ENCODE peak calls at places on chromosome 11, in seven cellular contexts. One of them, this sample, is unnamed.

GRCh38 chr11:69562816-69563215 is 78.1 kb upstream of the CCND1 start:
- DNase-seq in NCI-H345: no peak
- DNase-seq in stimulated activated CD8-positive, alpha-beta memory T cell treated with anti-CD3 and anti-CD28 coated beads, Interleukin-15, amount 100 ng/mL, for 24 hours: no peak
- DNase-seq in left kidney: no peak
- DNase-seq in IMR-90: no peak
- DNase-seq in iris pigment epithelial cell: no peak
- DNase-seq in WERI-Rb-1: no peak
- DNase-seq in this sample: no peak

GRCh38 chr11:122709042-122709760 is 53.7 kb downstream of the UBASH3B start:
- DNase-seq in NCI-H345: no peak
- DNase-seq in stimulated activated CD8-positive, alpha-beta memory T cell treated with anti-CD3 and anti-CD28 coated beads, Interleukin-15, amount 100 ng/mL, for 24 hours: no peak
- DNase-seq in left kidney: no peak
- DNase-seq in IMR-90: peak
- DNase-seq in iris pigment epithelial cell: peak
- DNase-seq in WERI-Rb-1: no peak
- DNase-seq in this sample: no peak

GRCh38 chr11:75934851-75935250 is 119.8 kb downstream of the UVRAG start:
- DNase-seq in NCI-H345: no peak
- DNase-seq in stimulated activated CD8-positive, alpha-beta memory T cell treated with anti-CD3 and anti-CD28 coated beads, Interleukin-15, amount 100 ng/mL, for 24 hours: no peak
- DNase-seq in left kidney: no peak
- DNase-seq in IMR-90: no peak
- DNase-seq in iris pigment epithelial cell: no peak
- DNase-seq in WERI-Rb-1: no peak
- DNase-seq in this sample: no peak

GRCh38 chr11:71283960-71284359 is 31.6 kb upstream of the SHANK2 start:
- DNase-seq in NCI-H345: peak
- DNase-seq in stimulated activated CD8-positive, alpha-beta memory T cell treated with anti-CD3 and anti-CD28 coated beads, Interleukin-15, amount 100 ng/mL, for 24 hours: no peak
- DNase-seq in left kidney: peak
- DNase-seq in IMR-90: no peak
- DNase-seq in iris pigment epithelial cell: no peak
- DNase-seq in WERI-Rb-1: no peak
- DNase-seq in this sample: no peak

GRCh38 chr11:71223671-71224660 is 28.4 kb downstream of the SHANK2 start:
- DNase-seq in NCI-H345: no peak
- DNase-seq in stimulated activated CD8-positive, alpha-beta memory T cell treated with anti-CD3 and anti-CD28 coated beads, Interleukin-15, amount 100 ng/mL, for 24 hours: no peak
- DNase-seq in left kidney: no peak
- DNase-seq in IMR-90: no peak
- DNase-seq in iris pigment epithelial cell: no peak
- DNase-seq in WERI-Rb-1: no peak
- DNase-seq in this sample: no peak

GRCh38 chr11:65305501-65306268 is 9.0 kb upstream of the CDC42EP2 start:
- DNase-seq in NCI-H345: no peak
- DNase-seq in stimulated activated CD8-positive, alpha-beta memory T cell treated with anti-CD3 and anti-CD28 coated beads, Interleukin-15, amount 100 ng/mL, for 24 hours: no peak
- DNase-seq in left kidney: no peak
- DNase-seq in IMR-90: peak
- DNase-seq in iris pigment epithelial cell: peak
- DNase-seq in WERI-Rb-1: no peak
- DNase-seq in this sample: no peak

GRCh38 chr11:97977726-97978125 is 1043.0 kb upstream of the CNTN5 start:
- DNase-seq in NCI-H345: no peak
- DNase-seq in stimulated activated CD8-positive, alpha-beta memory T cell treated with anti-CD3 and anti-CD28 coated beads, Interleukin-15, amount 100 ng/mL, for 24 hours: no peak
- DNase-seq in left kidney: no peak
- DNase-seq in IMR-90: no peak
- DNase-seq in iris pigment epithelial cell: no peak
- DNase-seq in WERI-Rb-1: no peak
- DNase-seq in this sample: no peak

GRCh38 chr11:92837595-92837994 is 131.9 kb upstream of the MTNR1B start:
- DNase-seq in NCI-H345: peak
- DNase-seq in stimulated activated CD8-positive, alpha-beta memory T cell treated with anti-CD3 and anti-CD28 coated beads, Interleukin-15, amount 100 ng/mL, for 24 hours: no peak
- DNase-seq in left kidney: no peak
- DNase-seq in IMR-90: no peak
- DNase-seq in iris pigment epithelial cell: no peak
- DNase-seq in WERI-Rb-1: no peak
- DNase-seq in this sample: no peak

GRCh38 chr11:13168281-13168680 is 109.3 kb upstream of the BMAL1 start:
- DNase-seq in NCI-H345: no peak
- DNase-seq in stimulated activated CD8-positive, alpha-beta memory T cell treated with anti-CD3 and anti-CD28 coated beads, Interleukin-15, amount 100 ng/mL, for 24 hours: no peak
- DNase-seq in left kidney: no peak
- DNase-seq in IMR-90: no peak
- DNase-seq in iris pigment epithelial cell: no peak
- DNase-seq in WERI-Rb-1: no peak
- DNase-seq in this sample: no peak

GRCh38 chr11:1820463-1821325 is 14.1 kb upstream of the SYT8 start:
- DNase-seq in NCI-H345: no peak
- DNase-seq in stimulated activated CD8-positive, alpha-beta memory T cell treated with anti-CD3 and anti-CD28 coated beads, Interleukin-15, amount 100 ng/mL, for 24 hours: no peak
- DNase-seq in left kidney: no peak
- DNase-seq in IMR-90: peak
- DNase-seq in iris pigment epithelial cell: no peak
- DNase-seq in WERI-Rb-1: no peak
- DNase-seq in this sample: no peak

GRCh38 chr11:12421386-12421785 is 44.0 kb downstream of the PARVA start:
- DNase-seq in NCI-H345: no peak
- DNase-seq in stimulated activated CD8-positive, alpha-beta memory T cell treated with anti-CD3 and anti-CD28 coated beads, Interleukin-15, amount 100 ng/mL, for 24 hours: no peak
- DNase-seq in left kidney: no peak
- DNase-seq in IMR-90: no peak
- DNase-seq in iris pigment epithelial cell: no peak
- DNase-seq in WERI-Rb-1: no peak
- DNase-seq in this sample: no peak

GRCh38 chr11:121460941-121461514 is 8.3 kb upstream of the SORL1-AS1 start:
- DNase-seq in NCI-H345: no peak
- DNase-seq in stimulated activated CD8-positive, alpha-beta memory T cell treated with anti-CD3 and anti-CD28 coated beads, Interleukin-15, amount 100 ng/mL, for 24 hours: no peak
- DNase-seq in left kidney: peak
- DNase-seq in IMR-90: no peak
- DNase-seq in iris pigment epithelial cell: no peak
- DNase-seq in WERI-Rb-1: no peak
- DNase-seq in this sample: no peak

GRCh38 chr11:113579292-113579940 is 104.2 kb upstream of the DRD2 start:
- DNase-seq in NCI-H345: no peak
- DNase-seq in stimulated activated CD8-positive, alpha-beta memory T cell treated with anti-CD3 and anti-CD28 coated beads, Interleukin-15, amount 100 ng/mL, for 24 hours: no peak
- DNase-seq in left kidney: no peak
- DNase-seq in IMR-90: no peak
- DNase-seq in iris pigment epithelial cell: no peak
- DNase-seq in WERI-Rb-1: no peak
- DNase-seq in this sample: no peak

GRCh38 chr11:65850217-65851082 is 7.5 kb downstream of the CFL1 start:
- DNase-seq in NCI-H345: no peak
- DNase-seq in stimulated activated CD8-positive, alpha-beta memory T cell treated with anti-CD3 and anti-CD28 coated beads, Interleukin-15, amount 100 ng/mL, for 24 hours: no peak
- DNase-seq in left kidney: no peak
- DNase-seq in IMR-90: no peak
- DNase-seq in iris pigment epithelial cell: no peak
- DNase-seq in WERI-Rb-1: no peak
- DNase-seq in this sample: no peak

GRCh38 chr11:11972942-11973341 is 35.5 kb downstream of the DKK3 start:
- DNase-seq in NCI-H345: no peak
- DNase-seq in stimulated activated CD8-positive, alpha-beta memory T cell treated with anti-CD3 and anti-CD28 coated beads, Interleukin-15, amount 100 ng/mL, for 24 hours: no peak
- DNase-seq in left kidney: no peak
- DNase-seq in IMR-90: no peak
- DNase-seq in iris pigment epithelial cell: no peak
- DNase-seq in WERI-Rb-1: no peak
- DNase-seq in this sample: no peak

GRCh38 chr11:24965780-24966179 is 468.9 kb downstream of the LUZP2 start:
- DNase-seq in NCI-H345: no peak
- DNase-seq in stimulated activated CD8-positive, alpha-beta memory T cell treated with anti-CD3 and anti-CD28 coated beads, Interleukin-15, amount 100 ng/mL, for 24 hours: no peak
- DNase-seq in left kidney: no peak
- DNase-seq in IMR-90: no peak
- DNase-seq in iris pigment epithelial cell: peak
- DNase-seq in WERI-Rb-1: no peak
- DNase-seq in this sample: no peak

GRCh38 chr11:99693941-99694492 is 673.3 kb downstream of the CNTN5 start:
- DNase-seq in NCI-H345: peak
- DNase-seq in stimulated activated CD8-positive, alpha-beta memory T cell treated with anti-CD3 and anti-CD28 coated beads, Interleukin-15, amount 100 ng/mL, for 24 hours: no peak
- DNase-seq in left kidney: no peak
- DNase-seq in IMR-90: peak
- DNase-seq in iris pigment epithelial cell: peak
- DNase-seq in WERI-Rb-1: no peak
- DNase-seq in this sample: no peak

GRCh38 chr11:46666982-46667590 is 33.3 kb downstream of the ARHGAP1 start:
- DNase-seq in NCI-H345: no peak
- DNase-seq in stimulated activated CD8-positive, alpha-beta memory T cell treated with anti-CD3 and anti-CD28 coated beads, Interleukin-15, amount 100 ng/mL, for 24 hours: no peak
- DNase-seq in left kidney: peak
- DNase-seq in IMR-90: no peak
- DNase-seq in iris pigment epithelial cell: no peak
- DNase-seq in WERI-Rb-1: no peak
- DNase-seq in this sample: no peak

GRCh38 chr11:47784785-47785381 is 17.7 kb upstream of the FNBP4 start:
- DNase-seq in NCI-H345: no peak
- DNase-seq in stimulated activated CD8-positive, alpha-beta memory T cell treated with anti-CD3 and anti-CD28 coated beads, Interleukin-15, amount 100 ng/mL, for 24 hours: no peak
- DNase-seq in left kidney: no peak
- DNase-seq in IMR-90: no peak
- DNase-seq in iris pigment epithelial cell: no peak
- DNase-seq in WERI-Rb-1: no peak
- DNase-seq in this sample: no peak

GRCh38 chr11:113261709-113262475 is 52.5 kb upstream of the TTC12 start:
- DNase-seq in NCI-H345: no peak
- DNase-seq in stimulated activated CD8-positive, alpha-beta memory T cell treated with anti-CD3 and anti-CD28 coated beads, Interleukin-15, amount 100 ng/mL, for 24 hours: no peak
- DNase-seq in left kidney: no peak
- DNase-seq in IMR-90: peak
- DNase-seq in iris pigment epithelial cell: peak
- DNase-seq in WERI-Rb-1: no peak
- DNase-seq in this sample: no peak

GRCh38 chr11:3642071-3642951 is 519 bp upstream of the ART5 start:
- DNase-seq in NCI-H345: peak
- DNase-seq in stimulated activated CD8-positive, alpha-beta memory T cell treated with anti-CD3 and anti-CD28 coated beads, Interleukin-15, amount 100 ng/mL, for 24 hours: peak
- DNase-seq in left kidney: peak
- DNase-seq in IMR-90: peak
- DNase-seq in iris pigment epithelial cell: peak
- DNase-seq in WERI-Rb-1: peak
- DNase-seq in this sample: peak

GRCh38 chr11:120404495-120404894 is 68.3 kb downstream of the ARHGEF12 start:
- DNase-seq in NCI-H345: no peak
- DNase-seq in stimulated activated CD8-positive, alpha-beta memory T cell treated with anti-CD3 and anti-CD28 coated beads, Interleukin-15, amount 100 ng/mL, for 24 hours: no peak
- DNase-seq in left kidney: peak
- DNase-seq in IMR-90: no peak
- DNase-seq in iris pigment epithelial cell: no peak
- DNase-seq in WERI-Rb-1: no peak
- DNase-seq in this sample: no peak

GRCh38 chr11:122872046-122872445 is 10.5 kb upstream of the JHY start:
- DNase-seq in NCI-H345: no peak
- DNase-seq in stimulated activated CD8-positive, alpha-beta memory T cell treated with anti-CD3 and anti-CD28 coated beads, Interleukin-15, amount 100 ng/mL, for 24 hours: no peak
- DNase-seq in left kidney: no peak
- DNase-seq in IMR-90: no peak
- DNase-seq in iris pigment epithelial cell: no peak
- DNase-seq in WERI-Rb-1: no peak
- DNase-seq in this sample: no peak

GRCh38 chr11:36500315-36500721 is 9.8 kb downstream of the TRAF6 start:
- DNase-seq in NCI-H345: no peak
- DNase-seq in stimulated activated CD8-positive, alpha-beta memory T cell treated with anti-CD3 and anti-CD28 coated beads, Interleukin-15, amount 100 ng/mL, for 24 hours: no peak
- DNase-seq in left kidney: peak
- DNase-seq in IMR-90: peak
- DNase-seq in iris pigment epithelial cell: peak
- DNase-seq in WERI-Rb-1: no peak
- DNase-seq in this sample: peak

GRCh38 chr11:1660025-1660867 is 30.7 kb downstream of the KRTAP5-5 start:
- DNase-seq in NCI-H345: no peak
- DNase-seq in stimulated activated CD8-positive, alpha-beta memory T cell treated with anti-CD3 and anti-CD28 coated beads, Interleukin-15, amount 100 ng/mL, for 24 hours: no peak
- DNase-seq in left kidney: no peak
- DNase-seq in IMR-90: no peak
- DNase-seq in iris pigment epithelial cell: no peak
- DNase-seq in WERI-Rb-1: no peak
- DNase-seq in this sample: no peak

GRCh38 chr11:94768602-94769511 is 701 bp downstream of the AMOTL1 start:
- DNase-seq in NCI-H345: peak
- DNase-seq in stimulated activated CD8-positive, alpha-beta memory T cell treated with anti-CD3 and anti-CD28 coated beads, Interleukin-15, amount 100 ng/mL, for 24 hours: no peak
- DNase-seq in left kidney: peak
- DNase-seq in IMR-90: peak
- DNase-seq in iris pigment epithelial cell: peak
- DNase-seq in WERI-Rb-1: peak
- DNase-seq in this sample: peak

GRCh38 chr11:66722745-66723651 is 6.0 kb downstream of the SPTBN2 start:
- DNase-seq in NCI-H345: no peak
- DNase-seq in stimulated activated CD8-positive, alpha-beta memory T cell treated with anti-CD3 and anti-CD28 coated beads, Interleukin-15, amount 100 ng/mL, for 24 hours: no peak
- DNase-seq in left kidney: no peak
- DNase-seq in IMR-90: no peak
- DNase-seq in iris pigment epithelial cell: no peak
- DNase-seq in WERI-Rb-1: no peak
- DNase-seq in this sample: no peak

GRCh38 chr11:119591836-119592310 is 137.1 kb downstream of the NECTIN1 start:
- DNase-seq in NCI-H345: no peak
- DNase-seq in stimulated activated CD8-positive, alpha-beta memory T cell treated with anti-CD3 and anti-CD28 coated beads, Interleukin-15, amount 100 ng/mL, for 24 hours: no peak
- DNase-seq in left kidney: no peak
- DNase-seq in IMR-90: no peak
- DNase-seq in iris pigment epithelial cell: no peak
- DNase-seq in WERI-Rb-1: no peak
- DNase-seq in this sample: no peak

GRCh38 chr11:84824624-84825023 is 802.5 kb downstream of the DLG2 start:
- DNase-seq in NCI-H345: no peak
- DNase-seq in stimulated activated CD8-positive, alpha-beta memory T cell treated with anti-CD3 and anti-CD28 coated beads, Interleukin-15, amount 100 ng/mL, for 24 hours: no peak
- DNase-seq in left kidney: no peak
- DNase-seq in IMR-90: no peak
- DNase-seq in iris pigment epithelial cell: peak
- DNase-seq in WERI-Rb-1: no peak
- DNase-seq in this sample: no peak

GRCh38 chr11:115083129-115083823 is 404.9 kb downstream of the NXPE2 start:
- DNase-seq in NCI-H345: peak
- DNase-seq in stimulated activated CD8-positive, alpha-beta memory T cell treated with anti-CD3 and anti-CD28 coated beads, Interleukin-15, amount 100 ng/mL, for 24 hours: no peak
- DNase-seq in left kidney: no peak
- DNase-seq in IMR-90: no peak
- DNase-seq in iris pigment epithelial cell: no peak
- DNase-seq in WERI-Rb-1: no peak
- DNase-seq in this sample: no peak

GRCh38 chr11:34620820-34621792 is at the start of gene EHF:
- DNase-seq in NCI-H345: no peak
- DNase-seq in stimulated activated CD8-positive, alpha-beta memory T cell treated with anti-CD3 and anti-CD28 coated beads, Interleukin-15, amount 100 ng/mL, for 24 hours: no peak
- DNase-seq in left kidney: peak
- DNase-seq in IMR-90: no peak
- DNase-seq in iris pigment epithelial cell: no peak
- DNase-seq in WERI-Rb-1: no peak
- DNase-seq in this sample: no peak

GRCh38 chr11:118791961-118792578 is 1.1 kb upstream of the DDX6 start:
- DNase-seq in NCI-H345: no peak
- DNase-seq in stimulated activated CD8-positive, alpha-beta memory T cell treated with anti-CD3 and anti-CD28 coated beads, Interleukin-15, amount 100 ng/mL, for 24 hours: peak
- DNase-seq in left kidney: peak
- DNase-seq in IMR-90: no peak
- DNase-seq in iris pigment epithelial cell: peak
- DNase-seq in WERI-Rb-1: peak
- DNase-seq in this sample: peak

GRCh38 chr11:48024635-48025071 is 44.3 kb downstream of the PTPRJ start:
- DNase-seq in NCI-H345: peak
- DNase-seq in stimulated activated CD8-positive, alpha-beta memory T cell treated with anti-CD3 and anti-CD28 coated beads, Interleukin-15, amount 100 ng/mL, for 24 hours: no peak
- DNase-seq in left kidney: no peak
- DNase-seq in IMR-90: no peak
- DNase-seq in iris pigment epithelial cell: no peak
- DNase-seq in WERI-Rb-1: peak
- DNase-seq in this sample: no peak

GRCh38 chr11:73175551-73176144 is 33.5 kb upstream of the FCHSD2 start:
- DNase-seq in NCI-H345: no peak
- DNase-seq in stimulated activated CD8-positive, alpha-beta memory T cell treated with anti-CD3 and anti-CD28 coated beads, Interleukin-15, amount 100 ng/mL, for 24 hours: no peak
- DNase-seq in left kidney: peak
- DNase-seq in IMR-90: no peak
- DNase-seq in iris pigment epithelial cell: no peak
- DNase-seq in WERI-Rb-1: no peak
- DNase-seq in this sample: no peak

GRCh38 chr11:16096336-16096735 is 260.0 kb downstream of the SOX6 start:
- DNase-seq in NCI-H345: no peak
- DNase-seq in stimulated activated CD8-positive, alpha-beta memory T cell treated with anti-CD3 and anti-CD28 coated beads, Interleukin-15, amount 100 ng/mL, for 24 hours: no peak
- DNase-seq in left kidney: no peak
- DNase-seq in IMR-90: peak
- DNase-seq in iris pigment epithelial cell: peak
- DNase-seq in WERI-Rb-1: no peak
- DNase-seq in this sample: no peak

GRCh38 chr11:69891421-69892236 is 72.4 kb upstream of the FGF3 start:
- DNase-seq in NCI-H345: no peak
- DNase-seq in stimulated activated CD8-positive, alpha-beta memory T cell treated with anti-CD3 and anti-CD28 coated beads, Interleukin-15, amount 100 ng/mL, for 24 hours: no peak
- DNase-seq in left kidney: no peak
- DNase-seq in IMR-90: peak
- DNase-seq in iris pigment epithelial cell: peak
- DNase-seq in WERI-Rb-1: no peak
- DNase-seq in this sample: no peak

GRCh38 chr11:12542186-12542935 is 131.9 kb upstream of the TEAD1 start:
- DNase-seq in NCI-H345: no peak
- DNase-seq in stimulated activated CD8-positive, alpha-beta memory T cell treated with anti-CD3 and anti-CD28 coated beads, Interleukin-15, amount 100 ng/mL, for 24 hours: no peak
- DNase-seq in left kidney: peak
- DNase-seq in IMR-90: no peak
- DNase-seq in iris pigment epithelial cell: no peak
- DNase-seq in WERI-Rb-1: no peak
- DNase-seq in this sample: no peak

GRCh38 chr11:58493676-58494075 is 14.2 kb downstream of the OR5B21 start:
- DNase-seq in NCI-H345: no peak
- DNase-seq in stimulated activated CD8-positive, alpha-beta memory T cell treated with anti-CD3 and anti-CD28 coated beads, Interleukin-15, amount 100 ng/mL, for 24 hours: no peak
- DNase-seq in left kidney: no peak
- DNase-seq in IMR-90: peak
- DNase-seq in iris pigment epithelial cell: peak
- DNase-seq in WERI-Rb-1: no peak
- DNase-seq in this sample: no peak